ENCODE peak calls at places on chromosomes 11 and 22, in nine cellular contexts. L is thoracic aorta; C is activated CD4-positive, CD25-positive, alpha-beta regulatory T cell; V is NT2/D1; Q is cardiac septum; Z is activated CD4-positive, alpha-beta T cell treated with anti-CD3 and anti-CD28 coated beads for 48 hours; I is AG09309; Y is endothelial cell; E is endothelial cell of umbilical vein. S is an unnamed sample.

GRCh38 chr11:69718147-69718546 is 14.3 kb upstream of the FGF19 start:
- DNase-seq in Z (peak), I (no peak), E (peak), L (no peak), V (peak), Y (peak), C (no peak), Q (no peak), S (no peak)

GRCh38 chr22:44659140-44659539 is 42.9 kb upstream of the PRR5 start:
- DNase-seq in V (no peak), Y (no peak), C (no peak), L (no peak), Q (no peak), Z (no peak), I (no peak), E (no peak), S (no peak)

GRCh38 chr11:17531071-17531817 is 13.0 kb downstream of the USH1C start:
- DNase-seq in V (no peak), Z (no peak), E (peak), L (no peak), Y (no peak), Q (no peak), C (no peak), I (no peak), S (no peak)

GRCh38 chr11:111633756-111634362 is 31.6 kb downstream of the SIK2 start:
- DNase-seq in V (no peak), Z (no peak), C (no peak), L (no peak), I (no peak), Y (no peak), Q (no peak), E (peak), S (no peak)

GRCh38 chr22:48434156-48434867 is 1393.4 kb downstream of the BRD1 start:
- DNase-seq in V (no peak), C (no peak), Z (no peak), Q (no peak), I (no peak), Y (no peak), L (no peak), E (no peak), S (no peak)

GRCh38 chr11:8809185-8809584 is 101.8 kb upstream of the AKIP1 start:
- DNase-seq in E (no peak), Q (no peak), L (no peak), I (no peak), C (no peak), Z (no peak), V (no peak), Y (no peak), S (no peak)

GRCh38 chr22:32801436-32802290 is at the start of gene TIMP3:
- DNase-seq in Q (peak), V (no peak), I (no peak), Z (peak), C (no peak), E (no peak), Y (peak), L (peak), S (no peak)

GRCh38 chr22:49628351-49629023 is 199.2 kb downstream of the BRD1 start:
- DNase-seq in E (no peak), L (no peak), V (no peak), Y (no peak), I (no peak), C (no peak), Z (no peak), Q (no peak), S (no peak)

GRCh38 chr11:3111919-3112690 is 53.0 kb downstream of the OSBPL5 start:
- DNase-seq in E (no peak), Y (no peak), V (no peak), L (no peak), I (peak), C (no peak), Z (no peak), Q (no peak), S (peak)

GRCh38 chr11:112163875-112164521 is at the start of gene IL18:
- DNase-seq in C (no peak), Q (peak), E (no peak), L (no peak), V (peak), Z (no peak), I (no peak), Y (peak), S (no peak)

GRCh38 chr11:69014084-69014935 is 1.3 kb upstream of the MRGPRF start:
- DNase-seq in L (no peak), I (no peak), V (no peak), E (no peak), Q (no peak), C (no peak), Z (no peak), Y (no peak), S (no peak)

GRCh38 chr11:35618497-35619029 is 303 bp downstream of the FJX1 start:
- DNase-seq in Z (no peak), C (no peak), L (no peak), E (no peak), Q (no peak), I (no peak), Y (no peak), V (no peak), S (no peak)

GRCh38 chr11:129145276-129145675 is 46.8 kb downstream of the ARHGAP32 start:
- DNase-seq in Z (no peak), L (no peak), E (no peak), I (no peak), Q (no peak), V (no peak), Y (no peak), C (no peak), S (no peak)

GRCh38 chr11:13382751-13383150 is 80.3 kb downstream of the BTBD10 start:
- DNase-seq in L (no peak), C (no peak), Q (no peak), E (no peak), Y (no peak), I (no peak), V (no peak), Z (no peak), S (no peak)

GRCh38 chr11:22510010-22510409 is 115.6 kb downstream of the FANCF start:
- DNase-seq in Q (no peak), V (no peak), L (no peak), Y (no peak), Z (no peak), E (no peak), C (no peak), I (no peak), S (no peak)

GRCh38 chr22:45504703-45505341 is 2.1 kb downstream of the FBLN1 start:
- DNase-seq in E (peak), Q (no peak), I (no peak), Y (peak), L (no peak), V (no peak), Z (no peak), C (no peak), S (no peak)

GRCh38 chr11:11524436-11525038 is 97.3 kb downstream of the GALNT18 start:
- DNase-seq in C (no peak), E (no peak), I (no peak), L (no peak), Q (no peak), Y (no peak), Z (no peak), V (no peak), S (no peak)

GRCh38 chr11:7665473-7666291 is 7.6 kb downstream of the CYB5R2 start:
- DNase-seq in Q (peak), Z (peak), Y (peak), L (peak), V (no peak), E (peak), C (peak), I (no peak), S (no peak)

GRCh38 chr22:37675930-37676571 is 615 bp downstream of the LGALS1 start:
- DNase-seq in Q (peak), Y (no peak), Z (peak), E (peak), I (no peak), V (no peak), L (no peak), C (no peak), S (no peak)

GRCh38 chr11:127074151-127074761 is 73.7 kb upstream of the KIRREL3 start:
- DNase-seq in Q (no peak), Z (no peak), E (no peak), V (peak), L (no peak), C (no peak), I (peak), Y (peak), S (peak)

GRCh38 chr11:133443361-133443760 is 88.9 kb downstream of the OPCML start:
- DNase-seq in V (no peak), L (no peak), Y (no peak), E (no peak), I (no peak), C (no peak), Q (no peak), Z (no peak), S (no peak)

GRCh38 chr11:794766-795637 is 3.1 kb downstream of the SLC25A22 start:
- DNase-seq in V (no peak), C (no peak), E (no peak), I (no peak), Z (no peak), Y (no peak), L (no peak), Q (no peak), S (no peak)

GRCh38 chr11:134668796-134669195 is 256.8 kb upstream of the B3GAT1 start:
- DNase-seq in V (no peak), I (no peak), Z (no peak), Y (no peak), Q (no peak), C (no peak), E (no peak), L (no peak), S (no peak)

GRCh38 chr11:109371444-109372176 is 50.4 kb upstream of the C11orf87 start:
- DNase-seq in I (no peak), Q (no peak), Y (peak), L (no peak), C (no peak), V (no peak), E (no peak), Z (no peak), S (no peak)

GRCh38 chr22:45880732-45881523 is 96.0 kb downstream of the WNT7B start:
- DNase-seq in Q (peak), E (no peak), L (no peak), I (no peak), Y (no peak), C (no peak), V (no peak), Z (no peak), S (no peak)

GRCh38 chr11:88335284-88335683 is 2.3 kb downstream of the CTSC start:
- DNase-seq in V (no peak), C (no peak), L (no peak), Z (no peak), E (no peak), I (no peak), Q (no peak), Y (no peak), S (no peak)

GRCh38 chr11:7490054-7490453 is 4.7 kb downstream of the OLFML1 start:
- DNase-seq in L (no peak), Q (no peak), I (peak), V (no peak), C (no peak), Z (no peak), Y (no peak), E (no peak), S (peak)

S was measured in BJ.